ENCODE peak calls at places on chromosomes 11 and 22, in four cellular contexts. One of them, this sample, is unnamed.

GRCh38 chr11:65278351-65278750 is 16.6 kb downstream of the POLA2 start:
- DNase-seq in RCC 7860: no peak
- DNase-seq in psoas muscle: no peak
- DNase-seq in HEK293T: no peak
- DNase-seq in this sample: no peak

GRCh38 chr22:50507991-50508884 is at the start of gene NCAPH2:
- DNase-seq in RCC 7860: peak
- DNase-seq in psoas muscle: peak
- DNase-seq in HEK293T: peak
- DNase-seq in this sample: peak

GRCh38 chr11:60378359-60378758 is at the start of gene MS4A7:
- DNase-seq in RCC 7860: no peak
- DNase-seq in psoas muscle: peak
- DNase-seq in HEK293T: no peak
- DNase-seq in this sample: no peak

GRCh38 chr11:68669301-68670090 is 14.8 kb upstream of the GAL start:
- DNase-seq in RCC 7860: no peak
- DNase-seq in psoas muscle: no peak
- DNase-seq in HEK293T: no peak
- DNase-seq in this sample: no peak

GRCh38 chr22:49774499-49775151 is 53.0 kb downstream of the BRD1 start:
- DNase-seq in RCC 7860: no peak
- DNase-seq in psoas muscle: peak
- DNase-seq in HEK293T: no peak
- DNase-seq in this sample: no peak

GRCh38 chr11:116499396-116500001 is 273.3 kb downstream of the BUD13 start:
- DNase-seq in RCC 7860: peak
- DNase-seq in psoas muscle: peak
- DNase-seq in HEK293T: peak
- DNase-seq in this sample: peak

GRCh38 chr11:119092880-119093665 is 8.4 kb downstream of the HMBS start:
- DNase-seq in RCC 7860: no peak
- DNase-seq in psoas muscle: no peak
- DNase-seq in HEK293T: no peak
- DNase-seq in this sample: no peak

GRCh38 chr22:50171965-50172421 is 1.5 kb downstream of the PANX2 start:
- DNase-seq in RCC 7860: no peak
- DNase-seq in psoas muscle: no peak
- DNase-seq in HEK293T: no peak
- DNase-seq in this sample: no peak